ENCODE peak calls at places on chromosomes 6 and 20, in six cellular contexts. Q is naive thymus-derived CD4-positive, alpha-beta T cell; J is K562; I is psoas muscle; X is RWPE2; G is CD4-positive, CD25-positive, alpha-beta regulatory T cell. P is an unnamed sample.

GRCh38 chr20:57103146-57103800 is 163.2 kb downstream of the BMP7 start:
- DNase-seq in G (no peak), I (no peak), X (no peak), Q (no peak), J (no peak), P (no peak)

GRCh38 chr6:163984446-163984936 is 570.0 kb downstream of the QKI start:
- DNase-seq in Q (no peak), G (no peak), I (no peak), X (no peak), J (no peak), P (no peak)

GRCh38 chr6:165456327-165456726 is 146.9 kb upstream of the C6orf118 start:
- DNase-seq in G (no peak), I (no peak), Q (no peak), J (no peak), X (no peak), P (no peak)

GRCh38 chr6:26170181-26170580 is 83.0 kb downstream of the HFE start:
- DNase-seq in Q (no peak), X (no peak), G (no peak), J (no peak), I (no peak), P (no peak)

GRCh38 chr6:111745186-111745585 is 128.1 kb downstream of the FYN start:
- DNase-seq in J (no peak), G (no peak), Q (no peak), I (no peak), X (no peak), P (no peak)

GRCh38 chr6:14502551-14502950 is 385.0 kb downstream of the CD83 start:
- DNase-seq in Q (no peak), X (no peak), G (no peak), J (no peak), I (no peak), P (no peak)

GRCh38 chr6:6657085-6657819 is 68.7 kb downstream of the LY86 start:
- DNase-seq in Q (no peak), G (no peak), J (no peak), I (no peak), X (no peak), P (no peak)

GRCh38 chr20:50729925-50730764 is 1.2 kb upstream of the PARD6B start:
- DNase-seq in J (no peak), G (no peak), X (peak; percentile 73), Q (no peak), I (no peak), P (no peak)

GRCh38 chr6:2768125-2768524 is 2.9 kb downstream of the WRNIP1 start:
- DNase-seq in X (no peak), J (no peak), I (no peak), Q (no peak), G (no peak), P (no peak)

GRCh38 chr6:163383912-163384311 is 30.6 kb upstream of the QKI start:
- DNase-seq in X (no peak), G (no peak), J (no peak), Q (no peak), I (no peak), P (no peak)

GRCh38 chr20:58923117-58923712 is 57.8 kb upstream of the NELFCD start:
- DNase-seq in G (no peak), I (no peak), Q (no peak), X (no peak), J (no peak), P (no peak)

GRCh38 chr6:117404548-117404947 is 21.2 kb downstream of the ROS1 start:
- DNase-seq in Q (no peak), X (no peak), G (no peak), J (no peak), I (no peak), P (no peak)

GRCh38 chr20:35490736-35491181 is 35.4 kb downstream of the CEP250 start:
- DNase-seq in X (peak; percentile 59), Q (peak; percentile 75), J (no peak), G (peak; percentile 47), I (no peak), P (no peak)

GRCh38 chr20:47456041-47456537 is 45.6 kb upstream of the NCOA3 start:
- DNase-seq in J (no peak), G (no peak), X (no peak), Q (no peak), I (no peak), P (no peak)

GRCh38 chr6:149268768-149269167 is 48.7 kb upstream of the TAB2 start:
- DNase-seq in Q (no peak), I (no peak), J (no peak), X (no peak), G (no peak), P (no peak)

GRCh38 chr6:128216917-128217316 is 303.5 kb downstream of the PTPRK start:
- DNase-seq in X (no peak), J (no peak), G (no peak), Q (no peak), I (no peak), P (no peak)

GRCh38 chr6:133502451-133503259 is 261.5 kb downstream of the EYA4 start:
- DNase-seq in Q (no peak), J (no peak), I (peak; percentile 28), X (no peak), G (no peak), P (no peak)

GRCh38 chr20:43799150-43799711 is 72.4 kb upstream of the GTSF1L start:
- DNase-seq in J (no peak), I (no peak), G (no peak), Q (no peak), X (peak; percentile 55), P (no peak)

GRCh38 chr6:166572370-166573261 is 13.9 kb downstream of the RAMACL start:
- DNase-seq in Q (no peak), X (no peak), I (no peak), G (no peak), J (no peak), P (no peak)

GRCh38 chr6:85389180-85389797 is 60.6 kb upstream of the NT5E start:
- DNase-seq in I (no peak), Q (no peak), G (no peak), X (no peak), J (no peak), P (no peak)

GRCh38 chr6:2433686-2434085 is 188.3 kb upstream of the GMDS start:
- DNase-seq in J (no peak), I (no peak), X (no peak), G (no peak), Q (no peak), P (no peak)

GRCh38 chr6:101706576-101706975 is 313.1 kb downstream of the GRIK2 start:
- DNase-seq in X (no peak), J (no peak), I (no peak), G (no peak), Q (no peak), P (no peak)

GRCh38 chr6:10588562-10589428 is 67.6 kb downstream of the GCNT2 start:
- DNase-seq in X (no peak), I (no peak), J (no peak), Q (no peak), G (no peak), P (no peak)
- H3K4me3 ChIP-seq in X (no peak overlapping the region), I (no peak overlapping the region), J (no peak overlapping the region), Q (no peak overlapping the region), G (no peak overlapping the region), P (no peak overlapping the region)

GRCh38 chr6:17985934-17986655 is 1.3 kb downstream of the KIF13A start:
- DNase-seq in I (no peak), X (no peak), G (no peak), J (no peak), Q (no peak), P (no peak)

GRCh38 chr6:17984822-17985660 is 2.4 kb downstream of the KIF13A start:
- DNase-seq in X (no peak), G (no peak), Q (no peak), J (no peak), I (no peak), P (no peak)

GRCh38 chr6:17987576-17988421 is at the start of gene KIF13A:
- DNase-seq in Q (peak; percentile 11), I (peak; percentile 75), G (peak; percentile 3), X (no peak), J (peak; percentile 94), P (peak; percentile 55)

GRCh38 chr6:17986656-17987575 is 519 bp downstream of the KIF13A start:
- DNase-seq in X (peak; percentile 67), I (peak; percentile 53), J (peak; percentile 70), Q (no peak), G (no peak), P (peak; percentile 47)

GRCh38 chr6:17988422-17988944 is 1.0 kb upstream of the KIF13A start:
- DNase-seq in G (no peak), I (no peak), X (no peak), Q (no peak), J (no peak), P (no peak)
- H3K4me1 ChIP-seq in G (peaks cover 7% of the 10 kb centered on the region), I (peaks cover 15% of the 10 kb centered on the region), X (peaks cover 9% of the 10 kb centered on the region), Q (peaks cover 6% of the 10 kb centered on the region), J (peaks cover 20% of the 10 kb centered on the region), P (peaks cover 16% of the 10 kb centered on the region)

GRCh38 chr6:146028835-146029572 is at the start of gene GRM1:
- DNase-seq in J (no peak), I (no peak), G (no peak), X (no peak), Q (no peak), P (no peak)
- H3K4me3 ChIP-seq in J (no peak within 1 kb of the TSS), I (no peak within 1 kb of the TSS), G (no peak within 1 kb of the TSS), X (no peak within 1 kb of the TSS), Q (no peak within 1 kb of the TSS), P (no peak within 1 kb of the TSS)

GRCh38 chr20:34403908-34404307 is 40.8 kb downstream of the ITCH start:
- DNase-seq in I (no peak), X (no peak), G (no peak), Q (no peak), J (no peak), P (no peak)
- H3K4me1 ChIP-seq in I (peaks cover 15% of the 10 kb centered on the region), X (peaks cover 43% of the 10 kb centered on the region), G (peaks cover 20% of the 10 kb centered on the region), Q (peaks cover 28% of the 10 kb centered on the region), J (no peaks in the 10 kb centered on the region), P (peaks cover 12% of the 10 kb centered on the region)

GRCh38 chr6:157488058-157488457 is 107.1 kb downstream of the ZDHHC14 start:
- DNase-seq in Q (no peak), X (no peak), J (no peak), G (no peak), I (no peak), P (no peak)
- H3K4me3 ChIP-seq in Q (no peak overlapping the region), X (no peak overlapping the region), J (no peak overlapping the region), G (no peak overlapping the region), I (no peak overlapping the region), P (no peak overlapping the region)